ENCODE peak calls at places on chromosome 18, in six cellular contexts. O is retinal pigment epithelial cell, E is K562, U is IMR-90, C is epithelial cell of proximal tubule, M is fibroblast of mammary gland. S is an unnamed sample.

GRCh38 chr18:48021273-48021914 is 90.9 kb upstream of the SMAD2 start:
- DNase-seq in O (no peak), E (no peak), U (no peak), C (no peak), M (no peak), S (no peak)

GRCh38 chr18:44796505-44797198 is 116.0 kb downstream of the SETBP1 start:
- DNase-seq in O (no peak), E (no peak), U (no peak), C (peak; percentile 66), M (no peak), S (no peak)

GRCh38 chr18:1930291-1931270 is 640.7 kb downstream of the METTL4 start:
- DNase-seq in O (no peak), E (no peak), U (no peak), C (no peak), M (no peak), S (no peak)

GRCh38 chr18:3596324-3597158 is 146.6 kb downstream of the TGIF1 start:
- DNase-seq in O (no peak), E (peak; percentile 82), U (peak; percentile 58), C (no peak), M (peak; percentile 69), S (peak; percentile 52)

GRCh38 chr18:76209597-76209996 is 285.4 kb downstream of the ZNF516 start:
- DNase-seq in O (no peak), E (no peak), U (peak; percentile 67), C (peak; percentile 47), M (peak; percentile 86), S (peak; percentile 22)

GRCh38 chr18:13302611-13303267 is 84.2 kb downstream of the LDLRAD4 start:
- DNase-seq in O (no peak), E (no peak), U (no peak), C (no peak), M (no peak), S (no peak)

GRCh38 chr18:11047156-11047555 is 102.2 kb downstream of the PIEZO2 start:
- DNase-seq in O (no peak), E (no peak), U (peak; percentile 30), C (no peak), M (no peak), S (no peak)

GRCh38 chr18:2028986-2029385 is 542.3 kb downstream of the METTL4 start:
- DNase-seq in O (no peak), E (no peak), U (no peak), C (no peak), M (no peak), S (no peak)

GRCh38 chr18:66727991-66728390 is 124.1 kb upstream of the CDH19 start:
- DNase-seq in O (no peak), E (no peak), U (no peak), C (no peak), M (no peak), S (peak; percentile 55)

GRCh38 chr18:13471971-13472628 is 253.5 kb downstream of the LDLRAD4 start:
- DNase-seq in O (no peak), E (no peak), U (no peak), C (no peak), M (no peak), S (no peak)

GRCh38 chr18:23650963-23651927 is 11.5 kb downstream of the ANKRD29 start:
- DNase-seq in O (peak; percentile 40), E (no peak), U (peak; percentile 77), C (peak; percentile 62), M (peak; percentile 95), S (peak; percentile 85)

GRCh38 chr18:63128242-63128967 is 191.2 kb downstream of the BCL2 start:
- DNase-seq in O (no peak), E (no peak), U (no peak), C (no peak), M (no peak), S (no peak)

GRCh38 chr18:63130176-63130575 is 189.4 kb downstream of the BCL2 start:
- DNase-seq in O (no peak), E (no peak), U (no peak), C (no peak), M (no peak), S (no peak)

GRCh38 chr18:63131944-63132818 is 187.4 kb downstream of the BCL2 start:
- DNase-seq in O (no peak), E (no peak), U (no peak), C (no peak), M (no peak), S (no peak)

GRCh38 chr18:63132819-63133200 is 186.8 kb downstream of the BCL2 start:
- DNase-seq in O (no peak), E (no peak), U (no peak), C (no peak), M (no peak), S (no peak)

DNA sequence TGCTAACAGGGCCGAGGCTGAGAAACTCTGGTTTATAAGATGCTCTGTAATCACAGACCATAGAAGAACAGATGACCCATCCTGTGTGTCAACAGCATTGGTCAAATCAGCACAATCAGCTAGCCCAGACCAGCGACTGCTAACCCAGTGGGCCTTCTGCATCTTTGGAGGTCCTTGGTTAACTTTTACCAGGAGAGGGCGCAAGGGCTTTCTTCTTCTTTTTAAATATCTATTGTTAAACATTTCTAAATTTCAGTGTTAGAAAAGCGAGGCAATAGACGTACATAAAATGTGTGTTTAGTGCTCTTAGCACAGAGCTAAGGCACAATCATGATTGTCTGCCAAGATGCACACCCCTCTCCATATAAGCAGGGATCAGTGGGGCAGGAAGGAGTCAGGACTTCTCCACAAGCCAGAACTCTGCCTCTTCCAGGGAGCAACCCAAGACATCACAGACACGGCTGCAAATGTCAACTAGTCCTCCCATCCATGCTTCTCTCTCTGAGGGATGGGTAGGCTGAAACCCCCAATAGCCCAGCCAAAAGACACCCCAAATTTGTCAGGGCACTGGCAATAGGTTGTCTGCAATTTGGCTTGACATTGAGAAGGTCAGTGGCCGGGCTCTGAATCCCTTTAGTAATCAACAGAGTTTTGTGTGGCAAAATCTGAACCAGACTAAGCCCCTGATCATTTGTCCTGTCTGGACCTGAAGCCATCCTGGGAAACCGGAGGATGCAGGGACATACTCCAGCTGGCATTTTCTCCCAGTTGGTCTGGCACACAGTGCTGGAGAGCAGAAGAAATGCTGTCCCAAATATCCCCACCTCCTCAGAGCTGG is 188.2 kb downstream of the BCL2 start:
- DNase-seq in O (no peak), E (no peak), U (peak; percentile 59), C (no peak), M (peak; percentile 72), S (peak; percentile 77)
- H3K4me3 ChIP-seq in O (no peak overlapping the region), E (no peak overlapping the region), U (no peak overlapping the region), C (no peak overlapping the region), M (no peak overlapping the region), S (no peak overlapping the region)

GRCh38 chr18:68925268-68925667 is 127.4 kb downstream of the CCDC102B start:
- DNase-seq in O (no peak), E (no peak), U (no peak), C (no peak), M (peak; percentile 19), S (peak; percentile 11)
- TF ChIP-seq CTCF in O (peak; percentile 55), E (no peak), U (peak; percentile 23), C (peak; percentile 73), M (peak; percentile 37), S (peak; percentile 22)

GRCh38 chr18:59264651-59265245 is 8.5 kb downstream of the RAX start:
- DNase-seq in O (no peak), E (no peak), U (no peak), C (no peak), M (no peak), S (no peak)

GRCh38 chr18:59266459-59266858 is 6.8 kb downstream of the RAX start:
- DNase-seq in O (no peak), E (no peak), U (no peak), C (no peak), M (no peak), S (no peak)

GRCh38 chr18:59265246-59266018 is 7.8 kb downstream of the RAX start:
- DNase-seq in O (no peak), E (peak; percentile 65), U (no peak), C (no peak), M (no peak), S (no peak)

GRCh38 chr18:59266876-59267510 is 6.3 kb downstream of the RAX start:
- DNase-seq in O (no peak), E (no peak), U (no peak), C (no peak), M (no peak), S (no peak)

DNA sequence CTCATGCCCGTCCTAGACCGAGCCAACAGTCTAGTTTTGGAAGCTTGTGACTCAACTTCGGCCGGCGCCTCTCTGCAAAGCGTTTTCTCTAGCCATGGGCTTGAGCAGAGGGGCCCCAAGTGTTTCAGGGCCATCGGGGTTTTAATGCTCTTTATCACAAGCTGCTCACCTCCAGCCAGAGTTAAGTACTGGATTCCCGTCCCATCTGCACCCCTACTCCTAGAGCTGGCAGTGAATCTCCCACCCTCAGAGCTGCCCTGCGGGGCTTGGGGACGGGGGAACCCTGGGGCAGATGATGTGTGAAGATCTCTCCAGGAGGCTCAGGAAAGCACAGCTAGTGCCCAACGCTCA is 7.3 kb downstream of the RAX start:
- DNase-seq in O (no peak), E (no peak), U (no peak), C (no peak), M (no peak), S (no peak)
- H3K4me3 ChIP-seq in O (no peak overlapping the region), E (no peak overlapping the region), U (no peak overlapping the region), C (no peak overlapping the region), M (no peak overlapping the region), S (no peak overlapping the region)

DNA sequence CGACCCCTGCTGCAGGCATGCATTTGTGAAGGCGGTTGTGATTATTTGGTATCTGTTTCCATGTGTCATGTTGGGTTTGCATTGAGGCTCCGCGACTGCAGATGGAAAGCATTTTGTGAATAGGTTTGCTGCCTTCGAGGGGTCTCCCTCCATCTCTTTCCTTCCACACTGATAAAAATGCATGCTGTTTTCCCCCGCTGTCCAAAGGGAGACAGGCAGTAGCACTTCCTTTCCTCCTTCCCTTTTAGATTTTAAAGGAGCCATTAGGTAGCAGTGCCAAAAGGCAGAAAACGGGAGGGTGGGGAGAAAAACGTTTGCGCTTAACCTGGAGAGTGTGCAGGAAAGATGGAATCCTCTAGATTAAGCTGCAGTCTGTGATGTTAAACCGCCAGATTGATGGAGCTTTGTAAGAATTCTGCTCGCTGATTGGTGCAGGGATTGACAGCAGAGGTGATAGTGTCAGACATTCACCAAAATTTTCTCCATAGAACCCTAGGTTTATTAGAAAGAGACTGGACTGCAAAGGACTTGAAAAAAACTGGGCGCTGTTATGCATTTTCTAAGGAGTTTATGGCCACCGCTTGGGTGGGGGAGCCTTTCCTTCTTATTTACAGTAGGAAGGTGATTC is 653 bp downstream of the MAPRE2 start:
- DNase-seq in O (no peak), E (no peak), U (no peak), C (no peak), M (no peak), S (no peak)
- TF ChIP-seq CTCF in O (no peak), E (no peak), U (no peak), C (no peak), M (no peak), S (no peak)

GRCh38 chr18:79952457-79952995 is 1.1 kb upstream of the SLC66A2 start:
- DNase-seq in O (no peak), E (no peak), U (no peak), C (no peak), M (no peak), S (no peak)
- H3K4me3 ChIP-seq in O (peak overlapping the region; percentile 57), E (peak overlapping the region; percentile 52), U (peak overlapping the region; percentile 59), C (peak overlapping the region; percentile 78), M (peak overlapping the region; percentile 56), S (peak overlapping the region; percentile 67)

S was measured in fibroblast of pulmonary artery.